ENCODE peak calls at places on chromosome 15, in seven cellular contexts. W, G, L, E, D, B and X are unnamed samples.

GRCh38 chr15:82858932-82859331 is 49.5 kb downstream of the WHAMM start:
- DNase-seq in W (no peak), G (no peak), L (no peak), E (no peak), D (no peak), B (no peak), X (no peak)

GRCh38 chr15:88979674-88980073 is 66.5 kb upstream of the MFGE8 start:
- DNase-seq in W (no peak), G (no peak), L (no peak), E (no peak), D (no peak), B (no peak), X (no peak)

GRCh38 chr15:45242289-45242688 is 9.7 kb upstream of the SLC28A2 start:
- DNase-seq in W (no peak), G (no peak), L (no peak), E (no peak), D (no peak), B (no peak), X (no peak)

GRCh38 chr15:100731259-100732156 is 129.1 kb downstream of the ASB7 start:
- DNase-seq in W (no peak), G (peak; percentile 43), L (no peak), E (no peak), D (no peak), B (no peak), X (no peak)

GRCh38 chr15:52143862-52144261 is 31.3 kb upstream of the BCL2L10 start:
- DNase-seq in W (no peak), G (peak; percentile 84), L (no peak), E (peak; percentile 38), D (no peak), B (no peak), X (no peak)

GRCh38 chr15:71679223-71680078 is 130.9 kb upstream of the NR2E3 start:
- DNase-seq in W (no peak), G (peak; percentile 87), L (no peak), E (no peak), D (no peak), B (no peak), X (no peak)

GRCh38 chr15:80482686-80483085 is 78.5 kb downstream of the ARNT2 start:
- DNase-seq in W (no peak), G (peak; percentile 46), L (no peak), E (no peak), D (no peak), B (no peak), X (no peak)

GRCh38 chr15:37682304-37682703 is 252.1 kb upstream of the TMCO5A start:
- DNase-seq in W (no peak), G (peak; percentile 36), L (no peak), E (no peak), D (no peak), B (no peak), X (no peak)

GRCh38 chr15:35092846-35093245 is 7.8 kb upstream of the NANOGP8 start:
- DNase-seq in W (no peak), G (no peak), L (no peak), E (no peak), D (no peak), B (no peak), X (no peak)

GRCh38 chr15:90907051-90907660 is 4.1 kb downstream of the MAN2A2 start:
- DNase-seq in W (no peak), G (no peak), L (no peak), E (no peak), D (no peak), B (no peak), X (no peak)

GRCh38 chr15:88202231-88202630 is 54.3 kb downstream of the NTRK3 start:
- DNase-seq in W (no peak), G (no peak), L (no peak), E (no peak), D (no peak), B (no peak), X (no peak)

GRCh38 chr15:70324001-70324974 is 226.6 kb upstream of the TLE3 start:
- DNase-seq in W (peak; percentile 63), G (peak; percentile 83), L (no peak), E (peak; percentile 66), D (no peak), B (no peak), X (no peak)

GRCh38 chr15:99707481-99708270 is 25.6 kb downstream of the LYSMD4 start:
- DNase-seq in W (no peak), G (peak; percentile 93), L (no peak), E (no peak), D (no peak), B (no peak), X (no peak)

GRCh38 chr15:47333758-47334157 is 383.5 kb upstream of the SEMA6D start:
- DNase-seq in W (no peak), G (no peak), L (no peak), E (no peak), D (no peak), B (no peak), X (no peak)

GRCh38 chr15:58839485-58839884 is 68.4 kb downstream of the MINDY2 start:
- DNase-seq in W (no peak), G (peak; percentile 31), L (no peak), E (no peak), D (no peak), B (no peak), X (no peak)

GRCh38 chr15:45150997-45151396 is 21.2 kb downstream of the DUOX1 start:
- DNase-seq in W (no peak), G (no peak), L (no peak), E (no peak), D (no peak), B (no peak), X (no peak)

GRCh38 chr15:91930092-91930491 is 76.6 kb downstream of the SLCO3A1 start:
- DNase-seq in W (no peak), G (no peak), L (no peak), E (no peak), D (no peak), B (no peak), X (no peak)

GRCh38 chr15:45631831-45632230 is 3.0 kb upstream of the SQOR start:
- DNase-seq in W (no peak), G (peak; percentile 59), L (no peak), E (no peak), D (no peak), B (no peak), X (no peak)

GRCh38 chr15:100199711-100200286 is 142.0 kb downstream of the ADAMTS17 start:
- DNase-seq in W (no peak), G (no peak), L (no peak), E (no peak), D (no peak), B (no peak), X (no peak)

GRCh38 chr15:31477851-31478250 is 151.2 kb downstream of the KLF13 start:
- DNase-seq in W (no peak), G (no peak), L (no peak), E (no peak), D (no peak), B (no peak), X (no peak)

GRCh38 chr15:31459011-31459748 is 132.5 kb downstream of the KLF13 start:
- DNase-seq in W (no peak), G (peak; percentile 51), L (no peak), E (no peak), D (no peak), B (no peak), X (no peak)

GRCh38 chr15:75929799-75930565 is 26.3 kb downstream of the FBXO22 start:
- DNase-seq in W (no peak), G (no peak), L (no peak), E (no peak), D (no peak), B (no peak), X (no peak)